ENCODE peak calls at places on chromosomes 16 and 17, in six cellular contexts. K, D, V, N, P and U are unnamed samples.

GRCh38 chr17:77404812-77405581 is 264.2 kb downstream of the SEC14L1 start:
- DNase-seq in V (peak), K (peak), P (peak), N (no peak), D (peak), U (peak)

GRCh38 chr17:8192070-8192815 is 2.3 kb upstream of the BORCS6 start:
- DNase-seq in V (peak), N (peak), D (peak), P (peak), K (peak), U (peak)

GRCh38 chr16:53043986-53044571 is 8.6 kb downstream of the CHD9NB start:
- DNase-seq in N (no peak), V (no peak), D (no peak), P (no peak), K (no peak), U (no peak)

GRCh38 chr16:65574311-65574966 is 452.6 kb upstream of the CDH11 start:
- DNase-seq in P (no peak), D (no peak), N (no peak), K (no peak), V (no peak), U (no peak)

GRCh38 chr16:57026778-57027062 is 37.4 kb downstream of the NLRC5 start:
- DNase-seq in N (no peak), K (no peak), V (no peak), D (no peak), P (no peak), U (no peak)

GRCh38 chr17:17971431-17972125 is 622 bp downstream of the TOM1L2 start:
- DNase-seq in P (no peak), N (no peak), K (no peak), V (peak), D (no peak), U (no peak)

GRCh38 chr17:82615084-82616020 is 32.9 kb downstream of the WDR45B start:
- DNase-seq in K (no peak), N (no peak), V (no peak), D (no peak), P (no peak), U (no peak)

GRCh38 chr17:16301963-16302855 is 51.1 kb downstream of the CENPV start:
- DNase-seq in K (no peak), D (no peak), P (peak), V (no peak), N (no peak), U (no peak)

GRCh38 chr17:38450699-38451029 is 22.4 kb downstream of the ARHGAP23 start:
- DNase-seq in D (no peak), N (no peak), K (no peak), V (no peak), P (no peak), U (no peak)

GRCh38 chr16:85648070-85648714 is 35.1 kb downstream of the GSE1 start:
- DNase-seq in P (no peak), K (no peak), N (no peak), V (no peak), D (no peak), U (no peak)

GRCh38 chr17:50645748-50646682 is 11.3 kb downstream of the ABCC3 start:
- DNase-seq in P (no peak), N (no peak), V (no peak), K (no peak), D (no peak), U (no peak)

GRCh38 chr17:65398036-65398787 is 163.2 kb downstream of the AXIN2 start:
- DNase-seq in D (no peak), P (no peak), V (no peak), K (no peak), N (no peak), U (no peak)

GRCh38 chr16:88596477-88596876 is 26.3 kb downstream of the ZC3H18 start:
- DNase-seq in K (no peak), N (no peak), D (no peak), P (no peak), V (no peak), U (no peak)

GRCh38 chr17:41308251-41308917 is 725 bp downstream of the KRTAP16-1 start:
- DNase-seq in P (no peak), N (peak), V (peak), D (peak), K (peak), U (peak)

GRCh38 chr16:11112723-11113348 is 143.2 kb downstream of the SOCS1 start:
- DNase-seq in N (no peak), P (peak), V (no peak), K (no peak), D (no peak), U (no peak)

GRCh38 chr17:58336456-58337094 is 8.0 kb upstream of the TSPOAP1 start:
- DNase-seq in P (peak), D (no peak), V (no peak), N (no peak), K (no peak), U (peak)

GRCh38 chr17:76054112-76054476 is 18.2 kb downstream of the SRP68 start:
- DNase-seq in V (no peak), N (no peak), K (no peak), P (peak), D (no peak), U (no peak)